ENCODE peak calls at places on chromosome 21, in eight cellular contexts. Q, G, Z, R, P, Y, S and B are unnamed samples.

GRCh38 chr21:42314616-42315295 is 453 bp downstream of the TFF3 start:
- DNase-seq in Q (no peak), G (no peak), Z (no peak), R (no peak), P (no peak), Y (no peak), S (no peak), B (no peak)

GRCh38 chr21:43332872-43333300 is 94.0 kb downstream of the SIK1 start:
- DNase-seq in Q (no peak), G (no peak), Z (peak; percentile 19), R (no peak), P (no peak), Y (no peak), S (no peak), B (no peak)

GRCh38 chr21:31176080-31176551 is 137.8 kb upstream of the KRTAP19-8 start:
- DNase-seq in Q (no peak), G (no peak), Z (no peak), R (no peak), P (no peak), Y (no peak), S (no peak), B (no peak)

GRCh38 chr21:29540289-29540688 is 241.6 kb downstream of the BACH1 start:
- DNase-seq in Q (no peak), G (no peak), Z (no peak), R (no peak), P (no peak), Y (no peak), S (no peak), B (peak; percentile 11)

GRCh38 chr21:38951095-38951745 is 145.5 kb downstream of the ETS2 start:
- DNase-seq in Q (peak; percentile 37), G (no peak), Z (no peak), R (no peak), P (no peak), Y (no peak), S (no peak), B (no peak)

GRCh38 chr21:42784276-42784675 is 95.1 kb downstream of the WDR4 start:
- DNase-seq in Q (no peak), G (no peak), Z (no peak), R (no peak), P (no peak), Y (no peak), S (no peak), B (no peak)

GRCh38 chr21:35824136-35824535 is 236.2 kb downstream of the SETD4 start:
- DNase-seq in Q (no peak), G (no peak), Z (no peak), R (no peak), P (no peak), Y (peak; percentile 64), S (no peak), B (no peak)

GRCh38 chr21:37057614-37058013 is 15.3 kb downstream of the PIGP start:
- DNase-seq in Q (no peak), G (no peak), Z (no peak), R (no peak), P (no peak), Y (no peak), S (no peak), B (no peak)

GRCh38 chr21:41786521-41786987 is 19.7 kb upstream of the RIPK4 start:
- DNase-seq in Q (peak; percentile 69), G (peak; percentile 98), Z (peak; percentile 96), R (no peak), P (no peak), Y (peak; percentile 98), S (no peak), B (peak; percentile 100)